ENCODE peak calls at places on chromosomes 12 and 14, in six cellular contexts. V is stomach, O is mammary epithelial cell, U is tibial artery, R is WERI-Rb-1, A is cardiac muscle cell. Y is an unnamed sample.

GRCh38 chr12:64450711-64451486 is 1.0 kb upstream of the TBK1 start:
- DNase-seq in V (no peak), O (peak; percentile 4), U (no peak), R (peak; percentile 43), A (peak; percentile 21), Y (peak; percentile 12)

GRCh38 chr12:64010069-64010686 is 165.7 kb downstream of the SRGAP1 start:
- DNase-seq in V (no peak), O (peak; percentile 37), U (no peak), R (no peak), A (peak; percentile 35), Y (no peak)

GRCh38 chr14:76948213-76948947 is 80.1 kb downstream of the IRF2BPL start:
- DNase-seq in V (peak; percentile 79), O (no peak), U (no peak), R (no peak), A (no peak), Y (no peak)

GRCh38 chr14:100317389-100317788 is 5.8 kb upstream of the SLC25A47 start:
- DNase-seq in V (no peak), O (no peak), U (no peak), R (no peak), A (no peak), Y (no peak)

GRCh38 chr12:31031951-31032335 is 41.7 kb upstream of the DDX11 start:
- DNase-seq in V (no peak), O (no peak), U (no peak), R (no peak), A (no peak), Y (no peak)

GRCh38 chr14:100900837-100901390 is 2.6 kb downstream of the RTL1 start:
- DNase-seq in V (no peak), O (no peak), U (no peak), R (peak; percentile 68), A (peak; percentile 27), Y (peak; percentile 83)

GRCh38 chr14:104195854-104196253 is 57.5 kb downstream of the KIF26A start:
- DNase-seq in V (no peak), O (no peak), U (no peak), R (no peak), A (no peak), Y (no peak)

GRCh38 chr14:32896979-32897723 is 41.5 kb upstream of the NPAS3 start:
- DNase-seq in V (no peak), O (peak; percentile 1), U (no peak), R (no peak), A (peak; percentile 23), Y (no peak)

GRCh38 chr14:30507209-30507608 is 51.7 kb upstream of the G2E3 start:
- DNase-seq in V (no peak), O (no peak), U (no peak), R (no peak), A (no peak), Y (no peak)

GRCh38 chr12:20731274-20731673 is 36.1 kb downstream of the SLCO1C1 start:
- DNase-seq in V (no peak), O (no peak), U (no peak), R (no peak), A (peak; percentile 10), Y (no peak)

DNA sequence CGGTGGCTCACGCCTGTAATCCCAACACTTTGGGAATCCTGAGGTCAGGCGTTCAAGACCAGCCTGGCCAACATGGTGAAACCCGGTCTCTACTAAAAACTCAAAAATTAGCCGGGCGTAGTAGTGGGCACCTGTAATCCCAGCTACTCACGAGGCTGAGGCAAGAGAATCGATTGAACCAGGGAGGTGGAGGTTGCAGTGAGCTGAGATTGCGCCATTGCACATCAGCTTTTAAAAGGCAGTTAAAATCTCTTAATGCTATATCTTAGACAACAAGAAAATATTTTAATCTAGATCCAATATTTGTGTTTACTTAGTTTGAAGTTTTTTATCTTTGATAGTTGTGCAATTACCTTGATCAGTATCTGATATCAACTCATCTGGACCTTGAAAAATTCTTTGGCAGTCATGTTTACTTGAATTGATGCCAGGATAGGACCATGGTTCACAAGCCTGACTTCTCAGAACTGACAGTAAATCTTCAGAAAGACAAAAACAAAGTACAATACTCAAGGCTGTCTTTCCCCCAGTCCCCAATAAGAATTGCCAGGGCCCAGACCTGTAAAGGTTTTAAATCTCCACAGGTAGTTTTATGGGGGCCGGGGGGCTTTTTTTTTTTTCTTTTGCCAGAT is 135.0 kb upstream of the AEBP2 start:
- DNase-seq in V (no peak), O (no peak), U (no peak), R (no peak), A (no peak), Y (no peak)
- TF ChIP-seq CTCF in V (no peak), O (no peak), U (no peak), R (no peak), A (no peak), Y (no peak)

DNA sequence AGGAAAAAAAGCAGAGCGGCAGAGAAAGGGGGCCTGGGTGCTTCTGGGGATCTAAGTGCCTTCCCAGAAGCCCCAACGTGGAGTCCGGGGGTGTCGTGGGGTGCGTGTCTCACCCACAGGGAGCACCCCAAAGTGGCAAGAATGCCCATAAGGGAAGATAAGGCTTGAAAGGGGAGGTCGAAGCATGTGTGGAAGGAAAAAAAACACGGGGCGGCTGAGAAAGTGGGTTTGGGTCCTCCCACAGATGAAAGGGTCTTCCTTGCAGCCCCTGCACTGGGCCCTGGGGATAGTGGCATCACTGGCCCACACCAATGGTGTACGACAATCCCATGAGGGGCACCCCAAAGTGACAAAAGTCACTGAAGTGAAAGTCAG is 275.5 kb downstream of the ALG10 start:
- DNase-seq in V (no peak), O (no peak), U (no peak), R (no peak), A (no peak), Y (peak; percentile 0)
- H3K9me3 ChIP-seq in V (peaks cover 63% of the 10 kb centered on the region), O (peaks cover 83% of the 10 kb centered on the region), U (peaks cover 27% of the 10 kb centered on the region), R (no peaks in the 10 kb centered on the region), A (no peaks in the 10 kb centered on the region), Y (no peaks in the 10 kb centered on the region)

GRCh38 chr14:69263771-69264170 is 3.8 kb downstream of the GALNT16 start:
- DNase-seq in V (no peak), O (no peak), U (no peak), R (no peak), A (no peak), Y (no peak)
- H3K4me3 ChIP-seq in V (no peak overlapping the region), O (no peak overlapping the region), U (peak overlapping the region; percentile 7), R (no peak overlapping the region), A (no peak overlapping the region), Y (peak overlapping the region; percentile 25)

DNA sequence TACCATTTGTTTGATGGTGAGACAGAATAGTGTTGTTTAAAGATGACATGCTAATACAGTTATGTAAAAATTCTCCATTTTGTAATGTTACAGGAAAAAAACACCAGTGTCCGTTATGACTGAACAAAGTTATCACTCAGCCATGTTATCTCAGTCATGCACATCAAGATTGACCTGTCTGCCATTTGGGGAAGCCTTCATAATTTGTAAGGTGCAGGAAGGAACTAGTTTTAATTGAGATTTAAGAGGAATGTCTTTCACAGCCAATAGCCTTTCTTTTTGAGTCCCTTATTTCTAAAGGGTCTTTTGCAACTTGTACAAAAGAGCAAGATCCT is 432.2 kb downstream of the RAD51B start:
- DNase-seq in V (no peak), O (no peak), U (no peak), R (no peak), A (no peak), Y (no peak)
- TF ChIP-seq CTCF in V (no peak), O (no peak), U (no peak), R (no peak), A (no peak), Y (no peak)

GRCh38 chr14:106013879-106014376 is 487.5 kb downstream of the TMEM121 start:
- DNase-seq in V (no peak), O (no peak), U (no peak), R (no peak), A (no peak), Y (no peak)
- H3K9me3 ChIP-seq in V (no peaks in the 10 kb centered on the region), O (no peaks in the 10 kb centered on the region), U (no peaks in the 10 kb centered on the region), R (no peaks in the 10 kb centered on the region), A (no peaks in the 10 kb centered on the region), Y (no peaks in the 10 kb centered on the region)

DNA sequence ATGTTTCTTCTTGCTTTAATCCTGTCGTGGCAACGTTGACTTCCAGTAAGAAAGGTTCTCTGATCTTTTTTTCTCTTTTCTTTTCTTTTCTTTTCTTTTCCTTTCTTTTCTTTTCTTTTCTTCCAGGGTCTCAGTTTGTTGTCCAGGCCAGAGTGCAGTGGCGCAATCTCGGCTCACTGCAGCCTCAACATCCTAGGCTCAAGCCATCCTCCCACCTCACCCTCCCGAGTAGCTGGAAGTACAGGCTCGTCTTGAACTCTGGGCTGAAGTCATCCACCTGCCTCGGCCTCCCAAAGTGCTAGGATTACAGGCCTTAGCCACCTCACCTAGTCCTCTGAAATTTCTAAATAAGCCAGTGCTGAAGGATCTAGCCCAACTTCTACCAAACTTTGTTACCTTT is 1.3 kb upstream of the MAP3K9 start:
- DNase-seq in V (no peak), O (no peak), U (no peak), R (no peak), A (no peak), Y (no peak)
- H3K4me3 ChIP-seq in V (no peak overlapping the region), O (peak overlapping the region; percentile 88), U (no peak overlapping the region), R (peak overlapping the region; percentile 82), A (peak overlapping the region; percentile 95), Y (no peak overlapping the region)

GRCh38 chr12:43348221-43348620 is 203.8 kb downstream of the ADAMTS20 start:
- DNase-seq in V (no peak), O (no peak), U (no peak), R (no peak), A (no peak), Y (no peak)

GRCh38 chr12:43347026-43347425 is 205.0 kb downstream of the ADAMTS20 start:
- DNase-seq in V (no peak), O (no peak), U (no peak), R (no peak), A (no peak), Y (no peak)

GRCh38 chr12:43352001-43352400 is 200.0 kb downstream of the ADAMTS20 start:
- DNase-seq in V (no peak), O (no peak), U (no peak), R (no peak), A (no peak), Y (no peak)

GRCh38 chr12:43345023-43345422 is 207.0 kb downstream of the ADAMTS20 start:
- DNase-seq in V (no peak), O (no peak), U (no peak), R (no peak), A (no peak), Y (no peak)

GRCh38 chr12:43349863-43350262 is 202.1 kb downstream of the ADAMTS20 start:
- DNase-seq in V (no peak), O (no peak), U (no peak), R (no peak), A (peak; percentile 28), Y (no peak)
- TF ChIP-seq CTCF in V (no peak), O (peak; percentile 41), U (no peak), R (no peak), A (peak; percentile 27), Y (peak; percentile 31)

DNA sequence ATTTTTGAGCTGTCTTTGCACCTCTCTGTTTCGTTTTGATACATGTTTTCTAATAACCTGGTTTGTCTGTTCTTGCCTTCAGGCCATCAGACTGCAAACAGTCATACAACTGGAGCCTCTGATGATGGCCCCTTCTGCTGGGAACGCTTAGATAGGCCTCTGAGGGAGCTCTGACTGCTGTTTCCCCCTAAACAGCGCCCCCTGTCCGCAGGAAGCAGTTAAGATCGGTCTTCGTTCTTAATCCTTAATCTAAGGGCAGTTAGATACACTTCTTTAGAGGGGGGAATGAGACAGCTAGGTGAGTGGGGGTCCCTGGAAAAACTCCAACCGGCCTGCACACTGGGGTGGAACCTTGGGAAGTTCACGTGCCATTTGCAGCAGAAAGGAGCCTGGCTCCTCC is 1338.8 kb upstream of the SEL1L start:
- DNase-seq in V (no peak), O (no peak), U (no peak), R (no peak), A (no peak), Y (peak; percentile 40)
- H3K9me3 ChIP-seq in V (no peaks in the 10 kb centered on the region), O (peaks cover 6% of the 10 kb centered on the region), U (no peaks in the 10 kb centered on the region), R (no peaks in the 10 kb centered on the region), A (no peaks in the 10 kb centered on the region), Y (no peaks in the 10 kb centered on the region)

Y was measured in BE2C.